ENCODE peak calls at places on chromosomes 4 and X, in five cellular contexts. One of them, this sample, is unnamed.
A peak's percentile ranks its signal among the peaks of the same experiment; 100 is the strongest.

GRCh38 chrX:48459483-48459882 is 10.6 kb downstream of the SLC38A5 start:
- DNase-seq in HepG2: no peak
- DNase-seq in K562: no peak
- DNase-seq in GM12878: no peak
- DNase-seq in A549: no peak
- DNase-seq in this sample: no peak

GRCh38 chr4:125388653-125389052 is 73.9 kb downstream of the FAT4 start:
- DNase-seq in GM12878: no peak
- DNase-seq in K562: no peak
- DNase-seq in HepG2: no peak
- DNase-seq in A549: no peak
- DNase-seq in this sample: no peak

GRCh38 chr4:156676116-156676851 is 295.3 kb downstream of the PDGFC start:
- DNase-seq in GM12878: no peak
- DNase-seq in HepG2: no peak
- DNase-seq in A549: no peak
- DNase-seq in K562: no peak
- DNase-seq in this sample: no peak

GRCh38 chr4:10171055-10171454 is 54.5 kb upstream of the WDR1 start:
- DNase-seq in K562: no peak
- DNase-seq in GM12878: no peak
- DNase-seq in HepG2: no peak
- DNase-seq in A549: no peak
- DNase-seq in this sample: no peak

GRCh38 chrX:16039363-16039762 is 84.0 kb upstream of the GRPR start:
- DNase-seq in K562: no peak
- DNase-seq in HepG2: no peak
- DNase-seq in GM12878: no peak
- DNase-seq in A549: no peak
- DNase-seq in this sample: no peak

GRCh38 chr4:46274717-46275116 is 115.2 kb downstream of the GABRA2 start:
- DNase-seq in K562: no peak
- DNase-seq in GM12878: no peak
- DNase-seq in HepG2: peak; percentile 2
- DNase-seq in A549: no peak
- DNase-seq in this sample: peak; percentile 55

GRCh38 chr4:16120720-16121119 is 36.9 kb upstream of the PROM1 start:
- DNase-seq in A549: no peak
- DNase-seq in HepG2: no peak
- DNase-seq in GM12878: no peak
- DNase-seq in K562: no peak
- DNase-seq in this sample: peak; percentile 47

GRCh38 chr4:16757080-16757521 is 141.3 kb downstream of the LDB2 start:
- DNase-seq in GM12878: no peak
- DNase-seq in K562: no peak
- DNase-seq in HepG2: no peak
- DNase-seq in A549: no peak
- DNase-seq in this sample: no peak

GRCh38 chr4:99378876-99379275 is 26.3 kb upstream of the ADH1C start:
- DNase-seq in GM12878: no peak
- DNase-seq in A549: no peak
- DNase-seq in HepG2: no peak
- DNase-seq in K562: no peak
- DNase-seq in this sample: peak; percentile 24

GRCh38 chr4:176793060-176793605 is 411 bp upstream of the VEGFC start:
- DNase-seq in A549: no peak
- DNase-seq in HepG2: no peak
- DNase-seq in K562: no peak
- DNase-seq in GM12878: no peak
- DNase-seq in this sample: peak; percentile 30

GRCh38 chr4:3306465-3306864 is 13.6 kb downstream of the RGS12 start:
- DNase-seq in HepG2: no peak
- DNase-seq in K562: no peak
- DNase-seq in GM12878: no peak
- DNase-seq in A549: no peak
- DNase-seq in this sample: no peak

DNA sequence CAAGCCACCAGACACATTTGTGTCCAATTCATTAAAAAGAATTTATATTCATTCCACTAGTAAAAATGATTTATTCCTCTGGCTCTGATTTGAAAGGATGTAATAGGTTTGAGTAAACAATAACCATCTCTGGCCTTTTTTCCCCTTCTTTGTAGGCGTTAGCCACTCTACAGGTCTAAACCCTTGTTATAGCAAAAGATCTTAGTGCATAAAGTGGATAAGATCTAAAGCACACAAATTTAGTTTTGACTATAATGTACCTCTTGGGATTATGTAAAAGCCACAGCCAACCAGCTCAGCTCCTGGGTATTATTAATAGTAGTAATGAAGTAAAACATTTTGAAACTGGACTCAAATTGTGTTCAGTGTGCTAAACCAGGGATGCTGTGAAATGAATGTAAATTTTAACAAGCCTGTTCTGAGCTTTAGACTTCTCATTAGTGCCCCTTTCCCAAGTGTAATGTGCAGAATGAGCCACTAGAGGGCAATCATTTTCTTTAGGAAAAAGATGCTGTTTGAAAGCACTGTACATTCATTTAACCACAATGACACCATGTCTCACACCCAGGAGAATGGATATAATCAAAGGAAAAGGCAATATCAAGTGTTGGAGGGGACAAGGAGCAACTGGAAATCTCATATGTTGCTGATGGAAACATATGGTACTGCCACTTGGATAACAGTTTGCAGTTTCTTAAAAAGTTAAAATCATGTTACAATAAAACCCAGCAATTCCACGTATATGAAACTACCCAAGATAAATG is 69.7 kb downstream of the KLHL8 start:
- DNase-seq in GM12878: peak; percentile 35
- DNase-seq in A549: peak; percentile 63
- DNase-seq in HepG2: peak; percentile 70
- DNase-seq in K562: peak; percentile 51
- DNase-seq in this sample: peak; percentile 87
- TF ChIP-seq JUNB in GM12878: peak; percentile 25
- TF ChIP-seq JUNB in A549: no peak
- TF ChIP-seq JUNB in HepG2: no peak
- TF ChIP-seq JUNB in K562: no peak
- TF ChIP-seq JUNB in this sample: no peak

GRCh38 chr4:77922158-77923094 is 59.8 kb downstream of the MRPL1 start:
- DNase-seq in GM12878: no peak
- DNase-seq in K562: no peak
- DNase-seq in A549: no peak
- DNase-seq in HepG2: peak; percentile 61
- DNase-seq in this sample: no peak
- TF ChIP-seq JUNB in GM12878: no peak
- TF ChIP-seq JUNB in K562: no peak
- TF ChIP-seq JUNB in A549: no peak
- TF ChIP-seq JUNB in HepG2: no peak
- TF ChIP-seq JUNB in this sample: no peak

DNA sequence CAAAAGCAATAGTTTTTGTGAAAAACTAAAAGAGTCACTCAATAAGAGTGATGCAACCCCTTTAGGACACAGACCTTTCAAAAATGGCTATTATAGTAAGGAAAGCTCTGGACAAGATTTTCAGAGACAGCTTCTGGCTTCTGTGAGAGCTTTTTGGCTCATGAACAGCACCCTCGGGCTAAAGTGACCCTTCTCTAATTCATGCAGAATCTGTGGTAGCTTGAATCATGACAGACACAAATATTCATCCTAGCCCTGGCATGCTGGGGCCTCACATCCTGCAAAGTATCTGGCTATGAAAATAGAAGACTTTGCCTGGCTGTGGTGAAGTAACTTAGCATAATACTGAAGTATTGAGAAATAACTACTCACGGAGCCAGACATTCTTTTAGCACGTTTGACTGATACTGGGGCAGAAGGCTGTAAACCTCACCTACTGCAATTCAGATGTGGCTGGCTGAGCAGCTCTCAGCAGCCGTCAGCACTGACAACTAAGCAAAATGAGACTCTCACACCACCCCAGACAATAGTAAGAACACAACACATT is 327.3 kb downstream of the MAPK10 start:
- DNase-seq in K562: no peak
- DNase-seq in HepG2: no peak
- DNase-seq in A549: no peak
- DNase-seq in GM12878: no peak
- DNase-seq in this sample: no peak
- TF ChIP-seq JUNB in K562: no peak
- TF ChIP-seq JUNB in HepG2: no peak
- TF ChIP-seq JUNB in A549: no peak
- TF ChIP-seq JUNB in GM12878: no peak
- TF ChIP-seq JUNB in this sample: no peak

GRCh38 chrX:153488231-153488914 is 6.4 kb upstream of the BGN start:
- DNase-seq in HepG2: peak; percentile 48
- DNase-seq in A549: no peak
- DNase-seq in K562: peak; percentile 37
- DNase-seq in GM12878: no peak
- DNase-seq in this sample: no peak

GRCh38 chrX:153487590-153488071 is 7.1 kb upstream of the BGN start:
- DNase-seq in A549: no peak
- DNase-seq in GM12878: no peak
- DNase-seq in K562: no peak
- DNase-seq in HepG2: no peak
- DNase-seq in this sample: no peak

GRCh38 chrX:153482376-153483015 is 12.1 kb upstream of the HAUS7 start:
- DNase-seq in GM12878: no peak
- DNase-seq in HepG2: no peak
- DNase-seq in A549: no peak
- DNase-seq in K562: no peak
- DNase-seq in this sample: no peak

GRCh38 chrX:153486163-153486562 is 8.6 kb upstream of the BGN start:
- DNase-seq in A549: no peak
- DNase-seq in HepG2: no peak
- DNase-seq in K562: no peak
- DNase-seq in GM12878: no peak
- DNase-seq in this sample: no peak

GRCh38 chrX:153485396-153486080 is 9.2 kb upstream of the BGN start:
- DNase-seq in K562: no peak
- DNase-seq in A549: no peak
- DNase-seq in GM12878: no peak
- DNase-seq in HepG2: no peak
- DNase-seq in this sample: no peak
- TF ChIP-seq JUNB in K562: no peak
- TF ChIP-seq JUNB in A549: no peak
- TF ChIP-seq JUNB in GM12878: no peak
- TF ChIP-seq JUNB in HepG2: no peak
- TF ChIP-seq JUNB in this sample: no peak

GRCh38 chrX:22527302-22527701 is 254.6 kb downstream of the CBLL2 start:
- DNase-seq in A549: no peak
- DNase-seq in GM12878: peak; percentile 8
- DNase-seq in K562: no peak
- DNase-seq in HepG2: no peak
- DNase-seq in this sample: no peak

GRCh38 chrX:22526339-22526738 is 253.6 kb downstream of the CBLL2 start:
- DNase-seq in HepG2: no peak
- DNase-seq in K562: no peak
- DNase-seq in GM12878: peak; percentile 71
- DNase-seq in A549: peak; percentile 4
- DNase-seq in this sample: no peak
- TF ChIP-seq JUNB in HepG2: no peak
- TF ChIP-seq JUNB in K562: no peak
- TF ChIP-seq JUNB in GM12878: peak; percentile 99
- TF ChIP-seq JUNB in A549: no peak
- TF ChIP-seq JUNB in this sample: no peak

GRCh38 chr4:57550143-57550542 is 440.0 kb upstream of the IGFBP7 start:
- DNase-seq in HepG2: no peak
- DNase-seq in GM12878: no peak
- DNase-seq in A549: no peak
- DNase-seq in K562: no peak
- DNase-seq in this sample: no peak
- TF ChIP-seq JUNB in HepG2: no peak
- TF ChIP-seq JUNB in GM12878: no peak
- TF ChIP-seq JUNB in A549: no peak
- TF ChIP-seq JUNB in K562: no peak
- TF ChIP-seq JUNB in this sample: no peak

This sample was measured in GM23338.